ENCODE peak calls at places on chromosomes 2 and 18, in six cellular contexts. G is neuronal stem cell, P is uterus, A is IMR-90, Y is pancreas, T is testis. Q is an unnamed sample. For H3K4me1, the result is how much of the 10 kb centered on the place peaks cover.

GRCh38 chr2:145652992-145653545 is 1133.2 kb upstream of the ZEB2 start:
- DNase-seq in G (no peak), P (no peak), A (peak), Y (no peak), T (no peak), Q (no peak)

GRCh38 chr2:216651370-216651881 is 18.2 kb downstream of the IGFBP2 start:
- DNase-seq in G (no peak), P (no peak), A (peak), Y (no peak), T (no peak), Q (no peak)

GRCh38 chr2:25709349-25709748 is 36.0 kb upstream of the DTNB start:
- DNase-seq in G (no peak), P (no peak), A (no peak), Y (no peak), T (no peak), Q (no peak)

GRCh38 chr2:132790232-132790755 is 120.3 kb upstream of the LYPD1 start:
- DNase-seq in G (no peak), P (no peak), A (no peak), Y (no peak), T (no peak), Q (no peak)

GRCh38 chr18:77666613-77667012 is 417.0 kb downstream of the GALR1 start:
- DNase-seq in G (no peak), P (no peak), A (no peak), Y (no peak), T (no peak), Q (no peak)

GRCh38 chr2:186610785-186611184 is 20.9 kb downstream of the ITGAV start:
- DNase-seq in G (no peak), P (no peak), A (no peak), Y (no peak), T (no peak), Q (no peak)

GRCh38 chr18:9106800-9107574 is 4.5 kb downstream of the NDUFV2 start:
- DNase-seq in G (no peak), P (no peak), A (no peak), Y (no peak), T (no peak), Q (no peak)

GRCh38 chr2:74501335-74502071 is 2.1 kb upstream of the LBX2 start:
- DNase-seq in G (no peak), P (no peak), A (no peak), Y (no peak), T (no peak), Q (no peak)

GRCh38 chr2:229852565-229852964 is 69.2 kb downstream of the TRIP12 start:
- DNase-seq in G (no peak), P (no peak), A (peak), Y (no peak), T (peak), Q (peak)

GRCh38 chr18:32152705-32153448 is 37.0 kb upstream of the MEP1B start:
- DNase-seq in G (no peak), P (no peak), A (no peak), Y (no peak), T (no peak), Q (no peak)

GRCh38 chr2:241978670-241979069 is 109.1 kb downstream of the RTP5 start:
- DNase-seq in G (no peak), P (no peak), A (no peak), Y (no peak), T (no peak), Q (no peak)

GRCh38 chr2:86107031-86107430 is 996 bp downstream of the PTCD3 start:
- DNase-seq in G (no peak), P (no peak), A (no peak), Y (no peak), T (no peak), Q (no peak)

GRCh38 chr18:2697184-2697583 is 41.7 kb downstream of the SMCHD1 start:
- DNase-seq in G (no peak), P (no peak), A (no peak), Y (no peak), T (no peak), Q (no peak)

GRCh38 chr18:25005602-25006375 is 346.2 kb downstream of the ZNF521 start:
- DNase-seq in G (no peak), P (no peak), A (peak), Y (no peak), T (no peak), Q (no peak)

GRCh38 chr2:64652231-64653173 is 1.2 kb downstream of the SERTAD2 start:
- DNase-seq in G (no peak), P (peak), A (peak), Y (peak), T (peak), Q (peak)

GRCh38 chr18:72866901-72867701 is 686 bp downstream of the NETO1 start:
- DNase-seq in G (peak), P (no peak), A (no peak), Y (no peak), T (no peak), Q (no peak)

GRCh38 chr2:68365087-68365486 is at the start of gene PLEK:
- DNase-seq in G (no peak), P (peak), A (no peak), Y (no peak), T (peak), Q (peak)

GRCh38 chr2:108987111-108987510 is 1.9 kb downstream of the EDAR start:
- DNase-seq in G (no peak), P (no peak), A (no peak), Y (no peak), T (no peak), Q (no peak)

GRCh38 chr2:27566628-27567027 is 16.2 kb upstream of the ZNF512 start:
- DNase-seq in G (no peak), P (no peak), A (peak), Y (no peak), T (no peak), Q (no peak)

GRCh38 chr2:58923869-58924268 is 682.7 kb upstream of the FANCL start:
- DNase-seq in G (no peak), P (no peak), A (peak), Y (no peak), T (no peak), Q (no peak)

GRCh38 chr18:54162431-54162830 is 62.0 kb downstream of the MBD2 start:
- DNase-seq in G (no peak), P (no peak), A (peak), Y (no peak), T (no peak), Q (no peak)

GRCh38 chr2:128611421-128612320 is 293.0 kb upstream of the HS6ST1 start:
- DNase-seq in G (no peak), P (no peak), A (no peak), Y (no peak), T (no peak), Q (peak)

GRCh38 chr2:68714866-68715265 is 19.7 kb upstream of the ARHGAP25 start:
- DNase-seq in G (no peak), P (no peak), A (no peak), Y (no peak), T (peak), Q (peak)

GRCh38 chr2:70340075-70340474 is 38.2 kb upstream of the FAM136A start:
- DNase-seq in G (no peak), P (no peak), A (no peak), Y (no peak), T (no peak), Q (no peak)

GRCh38 chr2:138565251-138565598 is 63.7 kb downstream of the SPOPL start:
- DNase-seq in G (no peak), P (no peak), A (no peak), Y (no peak), T (no peak), Q (no peak)

GRCh38 chr2:195382186-195382585 is 274.8 kb upstream of the SLC39A10 start:
- DNase-seq in G (no peak), P (no peak), A (no peak), Y (no peak), T (no peak), Q (no peak)

GRCh38 chr2:142983174-142983573 is 105.7 kb downstream of the KYNU start:
- DNase-seq in G (no peak), P (no peak), A (no peak), Y (no peak), T (no peak), Q (no peak)

GRCh38 chr18:35581555-35582309 is at the start of gene GALNT1:
- DNase-seq in G (peak), P (peak), A (peak), Y (peak), T (peak), Q (peak)

GRCh38 chr2:41930807-41931566 is 116.8 kb upstream of the PKDCC start:
- DNase-seq in G (no peak), P (peak), A (no peak), Y (no peak), T (no peak), Q (no peak)

GRCh38 chr2:52542297-52542696 is 1225.3 kb upstream of the CHAC2 start:
- DNase-seq in G (no peak), P (no peak), A (no peak), Y (no peak), T (no peak), Q (no peak)

GRCh38 chr2:206521115-206521514 is 77.8 kb downstream of the ADAM23 start:
- DNase-seq in G (no peak), P (no peak), A (no peak), Y (no peak), T (no peak), Q (no peak)

GRCh38 chr2:240482141-240482540 is 46.7 kb downstream of the GPC1 start:
- DNase-seq in G (no peak), P (no peak), A (no peak), Y (no peak), T (no peak), Q (no peak)

GRCh38 chr2:208793434-208793833 is 386.8 kb downstream of the PTH2R start:
- DNase-seq in G (no peak), P (no peak), A (no peak), Y (no peak), T (no peak), Q (no peak)

GRCh38 chr2:26298638-26299393 is 47.1 kb upstream of the SELENOI start:
- DNase-seq in G (peak), P (peak), A (peak), Y (peak), T (peak), Q (no peak)

GRCh38 chr2:85728883-85729824 is 24.6 kb upstream of the ATOH8 start:
- DNase-seq in G (peak), P (peak), A (peak), Y (peak), T (peak), Q (peak)

GRCh38 chr18:13710460-13710859 is 15.9 kb downstream of the FAM210A start:
- DNase-seq in G (no peak), P (no peak), A (peak), Y (no peak), T (no peak), Q (no peak)

DNA sequence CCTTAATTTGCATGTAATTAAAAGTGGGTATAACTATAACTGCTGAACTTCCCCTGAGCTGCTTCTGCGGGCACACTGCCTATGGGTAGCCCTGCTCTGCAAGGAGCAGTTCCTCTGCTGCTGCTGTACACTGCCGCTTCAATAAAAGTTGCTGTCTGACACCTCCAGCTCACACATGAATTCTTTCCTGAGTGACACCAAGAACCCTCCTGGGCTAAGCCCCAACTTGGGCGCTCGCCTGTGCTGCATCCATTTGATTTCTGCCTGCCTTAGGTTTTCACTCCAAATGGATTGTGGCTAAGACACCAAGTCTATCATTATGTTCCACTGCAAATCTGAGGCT is 215.7 kb downstream of the ANAPC1 start:
- DNase-seq in G (no peak), P (no peak), A (no peak), Y (no peak), T (no peak), Q (no peak)
- H3K27ac ChIP-seq in G (no peak), P (no peak), A (no peak), Y (no peak), T (no peak), Q (no peak)

GRCh38 chr2:173982918-173983317 is 17.7 kb upstream of the SP3 start:
- DNase-seq in G (no peak), P (peak), A (peak), Y (no peak), T (peak), Q (peak)

GRCh38 chr2:173982182-173982714 is 17.1 kb upstream of the SP3 start:
- DNase-seq in G (no peak), P (no peak), A (no peak), Y (no peak), T (no peak), Q (no peak)

GRCh38 chr2:173979721-173980351 is 14.7 kb upstream of the SP3 start:
- DNase-seq in G (no peak), P (no peak), A (peak), Y (no peak), T (peak), Q (no peak)

GRCh38 chr2:173983414-173983871 is 18.3 kb upstream of the SP3 start:
- DNase-seq in G (no peak), P (no peak), A (peak), Y (no peak), T (no peak), Q (no peak)

GRCh38 chr2:173981520-173981919 is 16.3 kb upstream of the SP3 start:
- DNase-seq in G (no peak), P (no peak), A (no peak), Y (no peak), T (no peak), Q (no peak)
- H3K4me1 ChIP-seq in G (under half), P (under half), A (under half), Y (under half), T (under half), Q (under half)

GRCh38 chr18:63070750-63071502 is 248.6 kb downstream of the BCL2 start:
- DNase-seq in G (no peak), P (no peak), A (no peak), Y (no peak), T (no peak), Q (no peak)
- H3K27ac ChIP-seq in G (no peak), P (no peak), A (no peak), Y (no peak), T (no peak), Q (no peak)

GRCh38 chr18:37551249-37551648 is 14.3 kb downstream of the CELF4 start:
- DNase-seq in G (no peak), P (no peak), A (no peak), Y (no peak), T (no peak), Q (no peak)
- H3K4me1 ChIP-seq in G (under half), P (under half), A (under half), Y (under half), T (under half), Q (under half)

DNA sequence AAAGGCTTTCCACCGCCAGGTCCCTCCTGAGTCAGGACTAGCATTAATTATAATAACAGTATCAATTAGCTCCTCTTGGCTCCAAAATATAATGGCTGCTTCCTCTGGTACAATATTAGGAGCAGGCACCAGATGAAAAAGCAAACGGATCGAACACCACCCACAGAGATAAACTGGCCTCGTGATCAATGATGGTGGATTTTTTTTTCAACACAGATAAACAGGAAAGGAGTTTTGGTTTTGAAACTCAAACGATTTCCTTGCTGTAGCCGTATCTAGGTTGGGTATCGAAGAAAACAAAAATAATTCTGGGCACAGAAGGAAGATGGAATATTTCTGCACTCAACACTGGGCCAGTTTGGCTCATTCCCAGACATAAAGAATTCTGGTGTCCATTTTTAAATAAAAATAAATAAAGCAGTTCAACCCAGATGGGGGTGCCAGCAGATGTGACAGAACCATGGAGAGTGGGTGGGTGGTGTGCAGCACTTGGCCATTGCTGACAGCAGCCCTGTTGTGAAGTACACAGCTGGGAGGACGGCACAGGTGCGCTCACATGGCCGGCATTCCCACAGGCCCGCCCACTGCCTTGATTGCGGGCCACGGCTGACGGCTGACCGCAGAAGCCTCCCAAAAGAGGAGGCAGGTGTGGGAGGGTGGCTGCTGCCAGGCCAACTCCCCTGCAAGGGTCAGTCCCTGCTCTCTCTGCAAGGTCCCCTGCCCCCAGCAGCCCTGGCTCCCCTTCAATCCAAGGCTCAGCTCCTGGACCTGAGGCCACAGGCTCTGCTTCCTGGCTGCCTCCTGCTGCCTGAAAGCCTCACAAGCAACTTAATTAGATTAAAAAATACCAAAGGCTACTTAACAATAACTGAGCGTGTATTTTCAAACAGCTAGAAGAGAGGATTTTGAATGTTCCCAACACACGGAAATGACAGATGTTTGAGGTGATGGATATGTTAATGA is 351.9 kb upstream of the ID2 start:
- DNase-seq in G (no peak), P (no peak), A (no peak), Y (peak), T (no peak), Q (no peak)
- H3K27ac ChIP-seq in G (no peak), P (no peak), A (no peak), Y (no peak), T (no peak), Q (no peak)

DNA sequence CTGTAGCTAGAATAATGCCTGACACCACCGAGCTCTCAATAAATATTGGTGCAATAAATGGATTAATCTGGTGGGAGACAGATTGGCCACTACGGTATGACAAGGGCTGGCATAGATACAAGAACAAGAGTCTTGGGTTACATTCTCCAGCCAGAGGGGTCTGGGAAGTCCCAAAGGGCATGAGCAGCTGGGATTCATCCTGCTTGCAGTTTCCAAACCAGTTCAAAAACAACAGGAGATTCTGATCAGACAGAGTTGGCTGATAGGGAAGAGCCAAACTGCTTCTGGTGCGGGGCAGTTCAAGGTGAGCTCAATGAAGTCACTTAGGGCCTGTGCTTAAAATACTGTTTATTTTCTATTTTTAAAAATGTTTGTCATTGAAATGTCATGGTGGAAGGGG is 266.9 kb downstream of the TNS1 start:
- DNase-seq in G (no peak), P (no peak), A (no peak), Y (no peak), T (no peak), Q (no peak)
- H3K4me1 ChIP-seq in G (under half), P (under half), A (under half), Y (under half), T (under half), Q (under half)

GRCh38 chr2:232139786-232140562 is 178.5 kb downstream of the DIS3L2 start:
- DNase-seq in G (no peak), P (no peak), A (peak), Y (no peak), T (no peak), Q (no peak)

GRCh38 chr2:232139171-232139594 is 177.7 kb downstream of the DIS3L2 start:
- DNase-seq in G (no peak), P (no peak), A (no peak), Y (no peak), T (no peak), Q (no peak)

GRCh38 chr2:232137346-232137745 is 175.8 kb downstream of the DIS3L2 start:
- DNase-seq in G (no peak), P (no peak), A (peak), Y (no peak), T (no peak), Q (no peak)

GRCh38 chr2:232137748-232138147 is 176.2 kb downstream of the DIS3L2 start:
- DNase-seq in G (no peak), P (no peak), A (no peak), Y (no peak), T (no peak), Q (no peak)

GRCh38 chr2:232138441-232138840 is 176.9 kb downstream of the DIS3L2 start:
- DNase-seq in G (no peak), P (no peak), A (no peak), Y (no peak), T (no peak), Q (no peak)
- H3K27ac ChIP-seq in G (no peak), P (no peak), A (no peak), Y (no peak), T (no peak), Q (no peak)

GRCh38 chr2:234164499-234165409 is 114.3 kb downstream of the SPP2 start:
- DNase-seq in G (no peak), P (no peak), A (no peak), Y (no peak), T (no peak), Q (no peak)
- H3K4me1 ChIP-seq in G (under half), P (under half), A (under half), Y (under half), T (under half), Q (under half)

GRCh38 chr2:233419626-233420431 is 65.5 kb downstream of the DGKD start:
- DNase-seq in G (no peak), P (no peak), A (peak), Y (no peak), T (peak), Q (peak)
- H3K27ac ChIP-seq in G (no peak), P (peak), A (peak), Y (no peak), T (no peak), Q (peak)

GRCh38 chr18:36592282-36592681 is 236.5 kb downstream of the TPGS2 start:
- DNase-seq in G (no peak), P (no peak), A (peak), Y (no peak), T (no peak), Q (no peak)
- H3K4me1 ChIP-seq in G (under half), P (under half), A (under half), Y (under half), T (under half), Q (under half)

Q was measured in right cardiac atrium.